ENCODE peak calls at places on chromosomes 1 and 21, in five cellular contexts. O is H7; X is T-helper 1 cell; N is activated naive CD8-positive, alpha-beta T cell treated with anti-CD3 and anti-CD28 coated beads for 36 hours; E is heart right ventricle. T is an unnamed sample.

GRCh38 chr21:29017639-29018237 is 1.4 kb downstream of the RWDD2B start:
- DNase-seq in N (no peak), X (no peak), E (no peak), O (no peak), T (no peak)

GRCh38 chr1:24754229-24754628 is 9.0 kb downstream of the CLIC4 start:
- DNase-seq in O (no peak), E (no peak), N (no peak), X (no peak), T (no peak)

GRCh38 chr1:212402876-212403275 is 11.8 kb downstream of the PACC1 start:
- DNase-seq in E (no peak), X (no peak), N (no peak), O (no peak), T (no peak)

GRCh38 chr1:80248886-80249285 is 1242.4 kb upstream of the ADGRL4 start:
- DNase-seq in X (no peak), N (no peak), E (no peak), O (no peak), T (no peak)

GRCh38 chr1:159990005-159990404 is 36.0 kb upstream of the SLAMF9 start:
- DNase-seq in N (no peak), O (no peak), X (no peak), E (no peak), T (no peak)

GRCh38 chr1:168582690-168583325 is 6.4 kb downstream of the XCL1 start:
- DNase-seq in X (no peak), E (no peak), O (no peak), N (no peak), T (no peak)

GRCh38 chr21:44057960-44058651 is 46.0 kb downstream of the TRAPPC10 start:
- DNase-seq in E (no peak), X (peak; percentile 22), N (peak; percentile 21), O (no peak), T (no peak)

GRCh38 chr1:25019351-25020172 is 89.5 kb upstream of the RUNX3 start:
- DNase-seq in N (no peak), E (no peak), X (no peak), O (peak; percentile 69), T (no peak)

GRCh38 chr1:39761557-39762260 is 9.4 kb downstream of the OXCT2 start:
- DNase-seq in E (no peak), N (no peak), X (no peak), O (no peak), T (no peak)

GRCh38 chr1:27044613-27045091 is 32.0 kb upstream of the TENT5B start:
- DNase-seq in X (peak; percentile 90), O (peak; percentile 85), N (peak; percentile 81), E (peak; percentile 90), T (peak; percentile 86)

GRCh38 chr21:43703068-43703880 is 15.7 kb upstream of the PDXK start:
- DNase-seq in N (peak; percentile 36), X (no peak), E (peak; percentile 53), O (peak; percentile 83), T (peak; percentile 43)

GRCh38 chr1:26996024-26996423 is 2.5 kb downstream of the TRNP1 start:
- DNase-seq in N (no peak), O (peak; percentile 40), X (no peak), E (no peak), T (no peak)

GRCh38 chr1:155977607-155978324 is 581 bp downstream of the ARHGEF2 start:
- DNase-seq in X (peak; percentile 19), N (peak; percentile 82), E (no peak), O (peak; percentile 85), T (peak; percentile 70)

GRCh38 chr1:214380986-214381695 is 100.2 kb downstream of the SMYD2 start:
- DNase-seq in E (no peak), N (no peak), X (no peak), O (no peak), T (no peak)

GRCh38 chr1:56590520-56591011 is 11.2 kb upstream of the PLPP3 start:
- DNase-seq in E (no peak), N (no peak), O (no peak), X (no peak), T (no peak)

GRCh38 chr21:31347435-31348032 is 3.5 kb upstream of the TIAM1 start:
- DNase-seq in N (no peak), X (no peak), E (no peak), O (no peak), T (no peak)

GRCh38 chr1:22412932-22413727 is 38.5 kb upstream of the ZBTB40 start:
- DNase-seq in E (no peak), O (no peak), N (no peak), X (no peak), T (no peak)

GRCh38 chr1:160206421-160207117 is 1.4 kb downstream of the PEA15 start:
- DNase-seq in X (no peak), N (no peak), O (peak; percentile 73), E (no peak), T (no peak)

GRCh38 chr21:41166947-41167346 is 1.0 kb upstream of the BACE2 start:
- DNase-seq in E (peak; percentile 39), O (no peak), X (no peak), N (no peak), T (peak; percentile 40)